ENCODE peak calls at places on chromosomes 4 and X, in eight cellular contexts. U is NCI-H1436; O is H4; I is GM13976; Y is Calu3; Q is NCI-H1694; E is stimulated activated CD4-positive, alpha-beta T cell treated with anti-CD3 and anti-CD28 coated beads, Interleukin-2, amount 100 ng/mL, for 24 hours; P is dorsolateral prefrontal cortex. K is an unnamed sample.

GRCh38 chr4:48831532-48832015 is 686 bp downstream of the OCIAD1 start:
- DNase-seq in O (no peak), Q (no peak), I (no peak), P (no peak), U (peak; percentile 6), Y (no peak), E (no peak), K (no peak)

GRCh38 chrX:35098419-35098818 is 155.8 kb downstream of the FAM47B start:
- DNase-seq in I (no peak), P (no peak), O (peak; percentile 3), E (no peak), Y (no peak), U (no peak), Q (no peak), K (no peak)

GRCh38 chr4:122003335-122003734 is 51.5 kb upstream of the TRPC3 start:
- DNase-seq in P (no peak), U (no peak), Y (peak; percentile 9), Q (peak; percentile 24), I (peak; percentile 14), O (peak; percentile 33), E (peak; percentile 17), K (no peak)

GRCh38 chrX:47293106-47293505 is 60.3 kb downstream of the USP11 start:
- DNase-seq in P (no peak), I (no peak), Y (no peak), U (no peak), E (no peak), O (no peak), Q (no peak), K (no peak)

GRCh38 chrX:119686087-119686639 is 6.8 kb downstream of the SEPTIN6 start:
- DNase-seq in U (peak; percentile 9), E (no peak), Q (peak; percentile 54), P (no peak), O (no peak), Y (no peak), I (no peak), K (no peak)

GRCh38 chrX:152927858-152928760 is 30.2 kb downstream of the ZNF185 start:
- DNase-seq in U (no peak), Q (no peak), Y (no peak), P (peak; percentile 30), E (no peak), I (no peak), O (no peak), K (peak; percentile 65)

GRCh38 chrX:154436597-154437397 is at the start of gene GDI1:
- DNase-seq in Q (no peak), O (no peak), E (peak; percentile 66), U (peak; percentile 38), I (peak; percentile 85), P (no peak), Y (peak; percentile 65), K (peak; percentile 56)

GRCh38 chrX:108601276-108601675 is 135.1 kb downstream of the IRS4 start:
- DNase-seq in U (no peak), I (no peak), Q (no peak), P (no peak), E (no peak), O (no peak), Y (no peak), K (no peak)

GRCh38 chrX:10781847-10782530 is 161.6 kb upstream of the MID1 start:
- DNase-seq in Y (no peak), Q (no peak), E (no peak), O (no peak), U (peak; percentile 23), P (no peak), I (no peak), K (no peak)

GRCh38 chrX:131045786-131046185 is 12.4 kb upstream of the ARHGAP36 start:
- DNase-seq in E (no peak), Q (no peak), I (no peak), U (no peak), O (no peak), P (no peak), Y (no peak), K (no peak)

GRCh38 chr4:85940131-85940530 is 419.7 kb downstream of the MAPK10 start:
- DNase-seq in E (no peak), U (no peak), I (no peak), O (no peak), Y (no peak), Q (no peak), P (no peak), K (no peak)

GRCh38 chrX:123818243-123818642 is 41.6 kb upstream of the XIAP start:
- DNase-seq in I (no peak), E (no peak), Y (peak; percentile 37), O (no peak), Q (no peak), U (no peak), P (no peak), K (no peak)

GRCh38 chr4:108619372-108620100 is 840 bp upstream of the RPL34 start:
- DNase-seq in P (no peak), Y (no peak), U (no peak), I (no peak), Q (no peak), E (peak; percentile 49), O (no peak), K (no peak)

GRCh38 chr4:169208516-169208915 is 62.2 kb downstream of the SH3RF1 start:
- DNase-seq in I (no peak), P (no peak), O (no peak), Y (no peak), U (no peak), E (no peak), Q (no peak), K (no peak)

GRCh38 chr4:17587094-17587822 is 10.3 kb downstream of the LAP3 start:
- DNase-seq in P (no peak), O (no peak), I (no peak), Q (no peak), E (no peak), Y (no peak), U (no peak), K (peak; percentile 28)

K was measured in head of caudate nucleus.